ENCODE peak calls at places on chromosomes 11 and 22, in eight cellular contexts. L is smooth muscle cell of the brain vasculature, S is amygdala, Z is NCI-H1092, W is left cardiac atrium, G is epithelial cell of prostate, H is T follicular helper cell, N is stromal cell of bone marrow. I is an unnamed sample.

GRCh38 chr22:46004105-46004866 is 27.3 kb upstream of the WNT7B start:
- DNase-seq in S (no peak), N (no peak), W (peak; percentile 18), G (no peak), H (no peak), Z (no peak), L (no peak), I (no peak)

GRCh38 chr11:35610636-35611035 is 7.6 kb upstream of the FJX1 start:
- DNase-seq in Z (no peak), S (no peak), L (no peak), W (no peak), G (no peak), H (no peak), N (no peak), I (no peak)

GRCh38 chr11:90168571-90168970 is 34.1 kb downstream of the NAALAD2 start:
- DNase-seq in Z (no peak), W (no peak), N (no peak), L (no peak), S (no peak), G (no peak), H (no peak), I (no peak)

GRCh38 chr11:117817213-117818035 is 7.1 kb downstream of the FXYD2 start:
- DNase-seq in H (peak; percentile 70), G (no peak), Z (peak; percentile 73), S (peak; percentile 80), N (peak; percentile 33), L (peak; percentile 59), W (peak; percentile 84), I (peak; percentile 83)

GRCh38 chr11:120722539-120722938 is 211.0 kb downstream of the GRIK4 start:
- DNase-seq in N (no peak), Z (no peak), L (no peak), G (no peak), S (no peak), H (no peak), W (no peak), I (no peak)

GRCh38 chr11:46865340-46865739 is 19.3 kb upstream of the CKAP5 start:
- DNase-seq in S (no peak), L (no peak), N (peak; percentile 49), Z (no peak), G (no peak), W (no peak), H (no peak), I (no peak)

GRCh38 chr22:28019881-28020861 is 101.1 kb upstream of the PITPNB start:
- DNase-seq in S (peak; percentile 43), Z (peak; percentile 14), G (no peak), H (peak; percentile 37), W (peak; percentile 79), L (no peak), N (peak; percentile 12), I (peak; percentile 30)

GRCh38 chr11:33553486-33553885 is 147.1 kb downstream of the C11orf91 start:
- DNase-seq in W (no peak), S (no peak), L (no peak), N (no peak), Z (no peak), G (no peak), H (no peak), I (no peak)

GRCh38 chr11:2209370-2209801 is 37.8 kb upstream of the TH start:
- DNase-seq in N (no peak), G (no peak), L (no peak), H (no peak), W (peak; percentile 8), S (no peak), Z (no peak), I (no peak)

GRCh38 chr11:83070878-83071640 is 638 bp downstream of the RAB30 start:
- DNase-seq in W (peak; percentile 50), G (no peak), H (no peak), S (no peak), Z (peak; percentile 18), L (no peak), N (no peak), I (peak; percentile 64)

GRCh38 chr11:63845305-63845704 is 6.4 kb downstream of the MARK2 start:
- DNase-seq in G (peak; percentile 61), L (no peak), W (no peak), N (peak; percentile 36), Z (no peak), S (no peak), H (no peak), I (no peak)

GRCh38 chr11:78733031-78733430 is 158.4 kb upstream of the NARS2 start:
- DNase-seq in L (no peak), S (no peak), N (no peak), G (no peak), Z (no peak), H (no peak), W (no peak), I (no peak)

GRCh38 chr22:38345782-38346181 is 28.5 kb upstream of the CSNK1E start:
- DNase-seq in H (no peak), W (no peak), N (no peak), S (no peak), Z (no peak), L (no peak), G (no peak), I (no peak)

GRCh38 chr11:121723261-121723741 is 270.5 kb upstream of the SORL1-AS1 start:
- DNase-seq in G (no peak), Z (peak; percentile 80), L (peak; percentile 24), N (peak; percentile 5), W (peak; percentile 46), S (peak; percentile 59), H (no peak), I (peak; percentile 76)

GRCh38 chr11:93192163-93192562 is 5.6 kb downstream of the SLC36A4 start:
- DNase-seq in G (no peak), L (no peak), Z (no peak), S (no peak), H (no peak), N (no peak), W (no peak), I (no peak)

GRCh38 chr11:1502168-1502955 is 15.8 kb upstream of the MOB2 start:
- DNase-seq in H (no peak), L (no peak), S (no peak), N (no peak), Z (no peak), W (peak; percentile 18), G (no peak), I (no peak)

I was measured in NCI-H2081.